ENCODE peak calls at places on chromosomes 11 and 22, in six cellular contexts. I is GM23248, D is neural progenitor cell, W is PC-3, G is HCT116, Z is SK-N-SH. N is an unnamed sample. For H3K4me1, the result is how much of the 10 kb centered on the place peaks cover.

GRCh38 chr11:117071344-117071787 is 26.9 kb downstream of the SIK3 start:
- DNase-seq in Z (no peak), W (peak), I (no peak), G (no peak), D (no peak), N (no peak)

GRCh38 chr11:36409152-36409713 is 100.8 kb downstream of the TRAF6 start:
- DNase-seq in G (no peak), I (no peak), W (no peak), Z (no peak), D (no peak), N (peak)

GRCh38 chr22:42080287-42080686 is 787 bp downstream of the SMDT1 start:
- DNase-seq in I (peak), W (peak), G (no peak), Z (peak), D (peak), N (no peak)

GRCh38 chr11:4936745-4937144 is 10.7 kb downstream of the OR51A4 start:
- DNase-seq in D (no peak), W (no peak), G (no peak), I (no peak), Z (no peak), N (no peak)

GRCh38 chr11:1370186-1371025 is 19.3 kb upstream of the BRSK2 start:
- DNase-seq in W (no peak), D (no peak), I (no peak), G (no peak), Z (peak), N (no peak)

GRCh38 chr22:32823024-32823730 is 21.7 kb downstream of the TIMP3 start:
- DNase-seq in D (peak), Z (peak), I (no peak), W (peak), G (peak), N (peak)

GRCh38 chr11:57777969-57778317 is 16.3 kb downstream of the CTNND1 start:
- DNase-seq in D (peak), W (peak), G (no peak), Z (no peak), I (no peak), N (no peak)

GRCh38 chr11:65643971-65644370 is 6.1 kb downstream of the SIPA1 start:
- DNase-seq in I (no peak), G (no peak), D (no peak), Z (no peak), W (peak), N (no peak)

GRCh38 chr11:3126207-3126865 is 38.8 kb downstream of the OSBPL5 start:
- DNase-seq in D (no peak), I (no peak), G (peak), W (peak), Z (no peak), N (no peak)

GRCh38 chr11:17371614-17372013 is 16.8 kb downstream of the KCNJ11 start:
- DNase-seq in D (peak), Z (no peak), G (peak), W (no peak), I (peak), N (peak)

GRCh38 chr11:66347425-66348276 is at the start of gene B4GAT1:
- DNase-seq in Z (peak), D (peak), G (peak), W (peak), I (peak), N (peak)

GRCh38 chr11:118901494-118902335 is 18.0 kb downstream of the CXCR5 start:
- DNase-seq in D (no peak), W (no peak), Z (no peak), G (no peak), I (no peak), N (no peak)
- H3K4me1 ChIP-seq in D (under half), W (under half), Z (under half), G (under half), I (under half), N (under half)

GRCh38 chr11:134216816-134217215 is 7.0 kb downstream of the NCAPD3 start:
- DNase-seq in G (no peak), D (no peak), I (no peak), Z (no peak), W (no peak), N (no peak)
- TF ChIP-seq EZH2phosphoT487 in G (no peak), D (no peak), I (no peak), Z (no peak), W (no peak), N (no peak)

GRCh38 chr11:93528252-93528651 is 14.9 kb downstream of the SMCO4 start:
- DNase-seq in D (no peak), I (no peak), W (no peak), G (no peak), Z (no peak), N (no peak)

GRCh38 chr11:93525601-93526000 is 17.6 kb downstream of the SMCO4 start:
- DNase-seq in W (no peak), D (no peak), G (no peak), I (peak), Z (no peak), N (peak)

GRCh38 chr11:93526058-93526633 is 17.0 kb downstream of the SMCO4 start:
- DNase-seq in W (no peak), Z (no peak), D (no peak), G (no peak), I (no peak), N (peak)

GRCh38 chr11:93528757-93529639 is 14.2 kb downstream of the SMCO4 start:
- DNase-seq in Z (no peak), W (no peak), G (no peak), I (peak), D (no peak), N (no peak)

GRCh38 chr11:93526691-93527583 is 16.3 kb downstream of the SMCO4 start:
- DNase-seq in I (no peak), G (no peak), Z (no peak), W (no peak), D (no peak), N (peak)
- H3K4me1 ChIP-seq in I (under half), G (under half), Z (under half), W (under half), D (under half), N (half or more)

GRCh38 chr11:119816660-119817059 is 87.7 kb upstream of the NECTIN1 start:
- DNase-seq in W (no peak), I (no peak), G (no peak), Z (no peak), D (no peak), N (no peak)
- TF ChIP-seq EZH2phosphoT487 in W (no peak), I (no peak), G (no peak), Z (no peak), D (no peak), N (no peak)

DNA sequence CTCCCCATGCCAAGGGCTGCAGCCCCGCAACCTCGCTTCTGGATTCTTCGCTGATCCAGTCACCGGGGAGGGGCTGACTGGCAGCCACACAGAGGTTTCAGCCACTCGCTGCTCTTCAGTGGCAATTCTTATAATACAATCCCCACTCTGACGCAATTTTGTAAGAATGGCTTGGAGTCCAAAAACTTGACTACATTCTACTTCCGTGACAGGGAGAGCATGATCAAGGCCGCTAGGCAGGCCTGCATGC is 14.9 kb downstream of the PPM1F start:
- DNase-seq in I (peak), Z (no peak), W (no peak), G (no peak), D (no peak), N (no peak)
- H3K4me1 ChIP-seq in I (under half), Z (under half), W (under half), G (under half), D (under half), N (under half)

DNA sequence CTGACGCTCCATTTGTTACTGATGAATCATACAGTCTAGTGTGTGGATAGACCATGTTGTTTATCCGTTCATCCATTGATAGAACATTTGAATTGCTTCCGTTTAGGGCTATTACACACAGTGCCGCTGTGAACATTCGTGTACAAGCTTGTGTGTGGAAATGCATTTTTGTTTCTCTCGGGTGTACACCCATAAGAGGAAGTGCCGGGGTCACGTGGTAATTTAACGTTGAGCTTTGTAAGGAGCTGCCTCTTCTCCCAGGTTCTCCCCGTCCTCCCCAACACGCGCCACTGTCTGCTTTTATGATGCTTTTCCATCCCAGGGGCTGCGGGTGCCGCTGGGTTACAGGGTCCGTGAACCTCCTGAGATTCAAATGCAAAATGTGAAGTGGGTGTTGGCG is 142.3 kb downstream of the IGLL1 start:
- DNase-seq in D (no peak), Z (no peak), G (no peak), W (no peak), I (no peak), N (no peak)
- TF ChIP-seq EZH2phosphoT487 in D (no peak), Z (no peak), G (no peak), W (no peak), I (no peak), N (no peak)

DNA sequence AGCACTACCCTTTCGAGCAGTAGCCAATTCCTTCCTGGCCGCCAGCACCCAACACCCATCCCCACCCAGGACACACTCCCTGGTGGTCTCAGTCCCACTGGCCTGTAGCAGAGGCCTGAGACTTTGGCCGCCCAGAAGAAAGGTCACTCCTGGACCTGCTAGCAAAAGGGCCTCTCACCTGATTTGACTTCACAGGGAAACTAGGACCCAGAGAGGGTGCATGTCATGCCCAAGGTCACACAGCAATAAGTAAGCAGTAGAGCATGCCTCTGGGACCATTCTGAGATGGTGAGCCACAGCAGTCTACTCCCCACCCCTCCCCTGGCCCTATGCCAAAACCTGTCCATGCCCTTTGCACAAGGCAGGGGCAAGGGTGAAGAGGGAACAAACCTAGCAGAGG is 7.3 kb downstream of the ARRB1 start:
- DNase-seq in G (no peak), D (no peak), Z (no peak), W (no peak), I (no peak), N (no peak)
- H3K4me1 ChIP-seq in G (under half), D (under half), Z (half or more), W (under half), I (under half), N (under half)

N was measured in OCI-LY7.